ENCODE peak calls at places on chromosomes 12 and 14, in eight cellular contexts. Z is anterior cingulate cortex; A is dorsolateral prefrontal cortex; X is right atrium auricular region; E is NCI-H1105; R is bronchial epithelial cell; P is stimulated activated CD8-positive, alpha-beta memory T cell treated with anti-CD3 and anti-CD28 coated beads, Interleukin-4, amount 100 ng/mL, for 1 hour; Q is stimulated activated naive CD8-positive, alpha-beta T cell treated with anti-CD3 and anti-CD28 coated beads, Interleukin-15, Interleukin-2, amounts not matched to agents 100 U/mL and 50 U/mL, for 24 hours. B is an unnamed sample.

GRCh38 chr14:78355109-78355508 is 184.9 kb downstream of the NRXN3 start:
- DNase-seq in Z (no peak), A (no peak), X (no peak), E (no peak), R (no peak), P (no peak), Q (no peak), B (no peak)

GRCh38 chr12:116426391-116427136 is 132.6 kb upstream of the MAP1LC3B2 start:
- DNase-seq in Z (no peak), A (no peak), X (peak), E (no peak), R (peak), P (no peak), Q (no peak), B (peak)

GRCh38 chr12:1630081-1630826 is 1.2 kb downstream of the WNT5B start:
- DNase-seq in Z (peak), A (peak), X (no peak), E (peak), R (no peak), P (no peak), Q (peak), B (no peak)

GRCh38 chr14:77026166-77026929 is 2.2 kb downstream of the IRF2BPL start:
- DNase-seq in Z (no peak), A (peak), X (no peak), E (peak), R (no peak), P (no peak), Q (peak), B (no peak)

GRCh38 chr12:94793191-94793595 is 142.8 kb upstream of the TMCC3 start:
- DNase-seq in Z (no peak), A (no peak), X (no peak), E (no peak), R (peak), P (no peak), Q (no peak), B (no peak)

GRCh38 chr12:100267603-100268281 is 765 bp downstream of the SCYL2 start:
- DNase-seq in Z (peak), A (no peak), X (no peak), E (no peak), R (peak), P (no peak), Q (peak), B (no peak)

GRCh38 chr14:70905316-70905715 is 1.9 kb upstream of the PCNX1 start:
- DNase-seq in Z (no peak), A (peak), X (peak), E (no peak), R (no peak), P (no peak), Q (no peak), B (no peak)

GRCh38 chr12:92149563-92149962 is 3.9 kb upstream of the BTG1 start:
- DNase-seq in Z (no peak), A (no peak), X (no peak), E (no peak), R (no peak), P (no peak), Q (no peak), B (no peak)

GRCh38 chr12:44876554-44877275 is 600 bp upstream of the NELL2 start:
- DNase-seq in Z (no peak), A (no peak), X (no peak), E (peak), R (no peak), P (no peak), Q (peak), B (peak)

GRCh38 chr14:52706286-52706685 is 714 bp upstream of the PSMC6 start:
- DNase-seq in Z (no peak), A (no peak), X (no peak), E (no peak), R (peak), P (peak), Q (peak), B (no peak)

GRCh38 chr12:78457951-78458350 is 406.6 kb upstream of the SYT1 start:
- DNase-seq in Z (no peak), A (no peak), X (no peak), E (no peak), R (peak), P (no peak), Q (no peak), B (no peak)

GRCh38 chr12:24066865-24067264 is 117.4 kb upstream of the SOX5 start:
- DNase-seq in Z (no peak), A (no peak), X (no peak), E (no peak), R (peak), P (no peak), Q (no peak), B (no peak)

GRCh38 chr12:57763881-57764661 is 2.8 kb downstream of the CYP27B1 start:
- DNase-seq in Z (no peak), A (no peak), X (no peak), E (no peak), R (no peak), P (no peak), Q (no peak), B (no peak)

GRCh38 chr12:56935157-56935556 is 949 bp upstream of the SDR9C7 start:
- DNase-seq in Z (no peak), A (no peak), X (no peak), E (no peak), R (peak), P (no peak), Q (no peak), B (no peak)

GRCh38 chr12:27198036-27198435 is 46.0 kb upstream of the STK38L start:
- DNase-seq in Z (no peak), A (peak), X (no peak), E (no peak), R (no peak), P (no peak), Q (no peak), B (no peak)

GRCh38 chr14:100586520-100587247 is 533 bp downstream of the BEGAIN start:
- DNase-seq in Z (no peak), A (no peak), X (no peak), E (no peak), R (peak), P (no peak), Q (peak), B (peak)

GRCh38 chr12:71694099-71694820 is 8.4 kb downstream of the TMEM19 start:
- DNase-seq in Z (no peak), A (no peak), X (no peak), E (peak), R (peak), P (no peak), Q (no peak), B (no peak)

GRCh38 chr14:99755068-99755405 is 38.2 kb upstream of the EML1 start:
- DNase-seq in Z (no peak), A (no peak), X (no peak), E (no peak), R (no peak), P (no peak), Q (no peak), B (no peak)

GRCh38 chr12:111645433-111645832 is 40.3 kb downstream of the BRAP start:
- DNase-seq in Z (no peak), A (no peak), X (no peak), E (no peak), R (no peak), P (no peak), Q (no peak), B (no peak)

GRCh38 chr12:4116251-4117111 is 157.1 kb upstream of the CCND2 start:
- DNase-seq in Z (no peak), A (no peak), X (peak), E (no peak), R (peak), P (no peak), Q (no peak), B (peak)

GRCh38 chr12:126337556-126337955 is 1272.3 kb downstream of the AACS start:
- DNase-seq in Z (no peak), A (no peak), X (no peak), E (no peak), R (no peak), P (no peak), Q (no peak), B (no peak)

GRCh38 chr14:56133547-56133946 is 15.3 kb downstream of the PELI2 start:
- DNase-seq in Z (no peak), A (no peak), X (no peak), E (no peak), R (peak), P (no peak), Q (no peak), B (no peak)

GRCh38 chr14:89524412-89524811 is 107.4 kb upstream of the FOXN3 start:
- DNase-seq in Z (no peak), A (no peak), X (no peak), E (no peak), R (no peak), P (no peak), Q (no peak), B (no peak)

GRCh38 chr12:14845350-14845750 is 2.0 kb upstream of the ART4 start:
- DNase-seq in Z (no peak), A (peak), X (peak), E (peak), R (peak), P (no peak), Q (peak), B (peak)

GRCh38 chr12:50066402-50066801 is 9.0 kb downstream of the ASIC1 start:
- DNase-seq in Z (no peak), A (no peak), X (no peak), E (no peak), R (peak), P (no peak), Q (no peak), B (peak)

GRCh38 chr12:18811268-18811667 is 73.3 kb downstream of the CAPZA3 start:
- DNase-seq in Z (no peak), A (no peak), X (no peak), E (no peak), R (no peak), P (no peak), Q (no peak), B (no peak)

GRCh38 chr12:130948136-130948535 is 5.6 kb upstream of the ADGRD1 start:
- DNase-seq in Z (no peak), A (no peak), X (peak), E (no peak), R (peak), P (no peak), Q (no peak), B (no peak)

GRCh38 chr12:100142851-100143559 is at the start of gene BLTP3B:
- DNase-seq in Z (peak), A (peak), X (peak), E (peak), R (peak), P (peak), Q (peak), B (peak)

GRCh38 chr12:51702582-51702981 is 111.5 kb downstream of the SCN8A start:
- DNase-seq in Z (no peak), A (no peak), X (no peak), E (no peak), R (no peak), P (no peak), Q (no peak), B (no peak)

GRCh38 chr12:117968826-117969659 is at the start of gene KSR2:
- DNase-seq in Z (peak), A (peak), X (no peak), E (peak), R (peak), P (no peak), Q (peak), B (peak)

GRCh38 chr12:48779869-48780268 is 9.0 kb downstream of the ADCY6 start:
- DNase-seq in Z (no peak), A (no peak), X (peak), E (no peak), R (no peak), P (no peak), Q (no peak), B (no peak)

GRCh38 chr12:70555081-70555480 is 82.1 kb downstream of the PTPRB start:
- DNase-seq in Z (no peak), A (no peak), X (no peak), E (no peak), R (no peak), P (no peak), Q (no peak), B (no peak)

GRCh38 chr14:94127330-94127729 is 2.1 kb downstream of the IFI27L2 start:
- DNase-seq in Z (no peak), A (no peak), X (peak), E (no peak), R (no peak), P (no peak), Q (no peak), B (no peak)

B was measured in Caco-2.